ENCODE peak calls at places on chromosomes 12 and 14, in nine cellular contexts. D, B, R, U, S, M, Y, Z and F are unnamed samples.

GRCh38 chr12:93802293-93802692 is 125.1 kb downstream of the CRADD start:
- DNase-seq in D (no peak), B (no peak), R (no peak), U (no peak), S (no peak), M (no peak), Y (no peak), Z (no peak), F (no peak)

GRCh38 chr12:46209914-46210834 is 58.7 kb downstream of the SLC38A1 start:
- DNase-seq in D (peak), B (no peak), R (peak), U (peak), S (peak), M (no peak), Y (peak), Z (no peak), F (no peak)

GRCh38 chr12:27013606-27014084 is 539 bp downstream of the TM7SF3 start:
- DNase-seq in D (no peak), B (no peak), R (peak), U (no peak), S (no peak), M (no peak), Y (no peak), Z (no peak), F (no peak)

GRCh38 chr12:95790912-95791849 is 617 bp upstream of the NTN4 start:
- DNase-seq in D (peak), B (peak), R (peak), U (peak), S (peak), M (peak), Y (peak), Z (peak), F (peak)

GRCh38 chr12:113461666-113462065 is 10.0 kb downstream of the LHX5 start:
- DNase-seq in D (no peak), B (no peak), R (peak), U (no peak), S (no peak), M (no peak), Y (no peak), Z (no peak), F (no peak)

GRCh38 chr12:42445891-42446290 is 119.9 kb downstream of the PPHLN1 start:
- DNase-seq in D (no peak), B (no peak), R (no peak), U (no peak), S (no peak), M (no peak), Y (no peak), Z (no peak), F (no peak)

GRCh38 chr12:54596526-54596946 is 8.1 kb upstream of the PPP1R1A start:
- DNase-seq in D (peak), B (peak), R (peak), U (peak), S (peak), M (peak), Y (no peak), Z (peak), F (peak)

GRCh38 chr12:96677363-96677762 is 188.0 kb downstream of the CFAP54 start:
- DNase-seq in D (no peak), B (no peak), R (no peak), U (no peak), S (no peak), M (no peak), Y (no peak), Z (no peak), F (no peak)

GRCh38 chr12:27226319-27226984 is 17.6 kb upstream of the STK38L start:
- DNase-seq in D (peak), B (no peak), R (no peak), U (peak), S (no peak), M (no peak), Y (no peak), Z (no peak), F (no peak)

GRCh38 chr12:27595231-27595642 is 71.2 kb downstream of the PPFIBP1 start:
- DNase-seq in D (no peak), B (peak), R (no peak), U (peak), S (no peak), M (no peak), Y (no peak), Z (peak), F (peak)

GRCh38 chr14:101057394-101057793 is 153.9 kb upstream of the RTL1 start:
- DNase-seq in D (no peak), B (no peak), R (no peak), U (no peak), S (no peak), M (no peak), Y (no peak), Z (no peak), F (no peak)

GRCh38 chr12:96047621-96048211 is 12.3 kb upstream of the LTA4H start:
- DNase-seq in D (peak), B (no peak), R (no peak), U (no peak), S (no peak), M (no peak), Y (no peak), Z (no peak), F (no peak)

GRCh38 chr14:24032727-24033418 is 18.9 kb upstream of the CARMIL3 start:
- DNase-seq in D (no peak), B (peak), R (no peak), U (no peak), S (no peak), M (no peak), Y (no peak), Z (no peak), F (no peak)

GRCh38 chr14:29558516-29558915 is 369.1 kb downstream of the PRKD1 start:
- DNase-seq in D (no peak), B (no peak), R (no peak), U (no peak), S (no peak), M (no peak), Y (no peak), Z (no peak), F (no peak)

GRCh38 chr12:67546718-67547117 is 101.8 kb upstream of the DYRK2 start:
- DNase-seq in D (no peak), B (no peak), R (no peak), U (no peak), S (no peak), M (no peak), Y (no peak), Z (no peak), F (no peak)

GRCh38 chr12:108561852-108562347 is 496 bp upstream of the ISCU start:
- DNase-seq in D (no peak), B (no peak), R (no peak), U (no peak), S (no peak), M (no peak), Y (no peak), Z (no peak), F (no peak)

GRCh38 chr14:90695997-90696681 is 120.1 kb downstream of the TTC7B start:
- DNase-seq in D (no peak), B (no peak), R (no peak), U (no peak), S (no peak), M (no peak), Y (no peak), Z (no peak), F (no peak)

GRCh38 chr14:74663884-74664283 is 49.0 kb downstream of the AREL1 start:
- DNase-seq in D (no peak), B (no peak), R (no peak), U (peak), S (peak), M (no peak), Y (no peak), Z (peak), F (peak)

GRCh38 chr14:34098045-34098984 is 147.4 kb upstream of the EGLN3 start:
- DNase-seq in D (peak), B (peak), R (peak), U (peak), S (peak), M (peak), Y (no peak), Z (no peak), F (no peak)

GRCh38 chr12:39077226-39077625 is 171.8 kb upstream of the CPNE8 start:
- DNase-seq in D (no peak), B (no peak), R (no peak), U (no peak), S (no peak), M (no peak), Y (no peak), Z (no peak), F (no peak)

GRCh38 chr14:69043007-69043444 is 63.9 kb upstream of the ACTN1 start:
- DNase-seq in D (peak), B (peak), R (no peak), U (no peak), S (peak), M (no peak), Y (peak), Z (peak), F (no peak)

GRCh38 chr14:101072945-101073597 is 169.5 kb upstream of the RTL1 start:
- DNase-seq in D (peak), B (peak), R (peak), U (no peak), S (peak), M (peak), Y (peak), Z (no peak), F (peak)

GRCh38 chr12:57522019-57522886 is at the start of gene MBD6:
- DNase-seq in D (peak), B (peak), R (peak), U (peak), S (peak), M (peak), Y (peak), Z (peak), F (peak)

GRCh38 chr14:103312006-103312635 is 21.9 kb upstream of the EIF5 start:
- DNase-seq in D (no peak), B (no peak), R (no peak), U (no peak), S (no peak), M (no peak), Y (no peak), Z (peak), F (no peak)

GRCh38 chr14:101497910-101498860 is 63.1 kb upstream of the DIO3 start:
- DNase-seq in D (no peak), B (no peak), R (no peak), U (no peak), S (no peak), M (peak), Y (no peak), Z (peak), F (no peak)

GRCh38 chr12:113589437-113589836 is 117.8 kb upstream of the LHX5 start:
- DNase-seq in D (no peak), B (no peak), R (no peak), U (no peak), S (no peak), M (no peak), Y (no peak), Z (no peak), F (no peak)

GRCh38 chr12:68791897-68792481 is 16.0 kb upstream of the MDM2 start:
- DNase-seq in D (no peak), B (peak), R (no peak), U (no peak), S (no peak), M (no peak), Y (no peak), Z (no peak), F (no peak)

GRCh38 chr12:68793975-68794652 is 13.9 kb upstream of the MDM2 start:
- DNase-seq in D (no peak), B (peak), R (no peak), U (no peak), S (no peak), M (no peak), Y (no peak), Z (no peak), F (no peak)

GRCh38 chr12:68794653-68795253 is 13.2 kb upstream of the MDM2 start:
- DNase-seq in D (no peak), B (no peak), R (no peak), U (no peak), S (no peak), M (no peak), Y (no peak), Z (no peak), F (no peak)

GRCh38 chr12:68793436-68793835 is 14.5 kb upstream of the MDM2 start:
- DNase-seq in D (no peak), B (no peak), R (no peak), U (no peak), S (no peak), M (no peak), Y (no peak), Z (no peak), F (no peak)

DNA sequence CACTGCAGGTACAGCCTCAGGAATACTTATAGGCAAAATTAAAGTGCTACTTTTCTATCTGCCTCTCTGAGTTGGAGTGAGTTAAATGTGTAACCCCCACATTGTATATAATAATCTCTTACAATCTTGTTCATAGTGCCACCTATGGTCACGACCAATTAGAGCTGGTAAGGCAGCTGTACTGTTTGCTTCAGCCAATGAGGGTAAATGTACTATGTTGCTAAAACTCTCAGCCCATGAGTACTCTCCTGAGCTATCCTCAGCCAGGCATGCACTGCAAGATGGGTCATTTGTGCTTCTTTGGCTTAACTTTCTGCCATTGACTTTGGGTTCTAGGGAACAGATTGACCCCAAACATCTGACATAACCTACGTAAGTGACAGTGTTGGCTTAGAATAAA is 15.0 kb upstream of the MDM2 start:
- DNase-seq in D (no peak), B (peak), R (no peak), U (no peak), S (no peak), M (no peak), Y (no peak), Z (no peak), F (no peak)
- TF ChIP-seq CTCF in D (no peak), B (no peak), R (no peak), U (no peak), S (no peak), M (no peak), Y (no peak), Z (no peak), F (no peak)

DNA sequence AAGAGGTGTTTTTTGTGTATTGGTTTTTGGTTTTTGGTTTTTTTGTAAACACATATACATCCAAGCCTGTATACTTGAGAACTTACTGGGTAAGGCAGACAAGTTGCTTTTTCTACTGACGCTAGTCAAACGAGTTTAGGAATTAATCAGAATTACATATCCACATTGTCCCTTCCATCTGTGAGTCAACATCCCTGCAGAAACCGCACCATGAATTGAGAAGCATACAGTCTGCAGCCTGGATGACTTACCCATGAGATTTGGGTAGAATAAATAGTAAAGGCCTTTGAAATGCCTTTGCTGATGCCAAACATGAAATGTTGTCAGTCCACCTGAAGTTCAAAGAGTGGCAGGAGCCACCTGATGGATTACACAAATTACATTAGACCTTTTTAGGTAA is 21.4 kb upstream of the C12orf42 start:
- DNase-seq in D (no peak), B (no peak), R (no peak), U (no peak), S (no peak), M (no peak), Y (no peak), Z (no peak), F (no peak)
- TF ChIP-seq CTCF in D (no peak), B (no peak), R (no peak), U (no peak), S (no peak), M (no peak), Y (no peak), Z (no peak), F (no peak)

DNA sequence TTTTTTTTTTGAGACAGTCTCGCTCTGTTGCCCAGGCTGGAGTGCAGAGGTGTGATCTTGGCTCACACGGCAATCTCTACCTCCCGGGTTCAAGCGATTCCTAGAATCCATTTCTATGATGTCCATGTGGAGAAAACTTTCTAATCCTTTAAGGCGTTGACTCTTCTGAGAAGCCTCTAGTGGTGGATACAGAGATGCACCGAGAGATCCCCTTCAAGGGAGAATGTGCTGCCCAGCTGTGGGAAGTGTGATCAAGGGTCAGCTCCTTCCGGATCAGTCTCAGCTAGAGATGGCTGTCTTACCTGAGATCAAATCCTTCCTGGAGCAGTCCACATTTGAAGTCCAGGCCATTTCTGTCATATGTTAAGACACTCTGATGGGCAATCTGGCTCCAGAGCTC is 92.7 kb upstream of the HECTD1 start:
- DNase-seq in D (no peak), B (no peak), R (no peak), U (no peak), S (no peak), M (no peak), Y (no peak), Z (no peak), F (no peak)
- TF ChIP-seq CTCF in D (no peak), B (no peak), R (peak), U (no peak), S (no peak), M (no peak), Y (no peak), Z (no peak), F (no peak)

DNA sequence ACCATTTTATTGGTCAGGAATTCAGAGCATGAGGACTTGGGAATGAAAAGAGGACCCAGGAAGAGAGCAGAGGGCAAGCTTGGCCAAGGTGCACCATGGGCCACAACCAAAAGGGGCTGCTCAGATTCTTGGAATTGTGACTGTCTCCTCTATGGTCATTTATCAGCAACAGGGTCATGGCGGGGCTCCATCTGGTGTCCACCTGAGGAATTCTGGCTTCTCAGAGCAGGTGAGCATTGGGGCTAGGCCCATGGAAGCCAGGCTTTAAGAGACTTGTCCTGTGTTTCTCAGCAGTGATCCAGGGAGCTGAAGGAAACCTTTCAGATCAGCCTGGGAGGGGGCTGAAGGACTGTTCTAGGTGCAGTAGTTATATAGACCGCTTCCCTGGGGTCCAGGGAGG is 2.6 kb upstream of the RIN3 start:
- DNase-seq in D (peak), B (no peak), R (no peak), U (no peak), S (no peak), M (no peak), Y (no peak), Z (no peak), F (no peak)
- TF ChIP-seq CTCF in D (peak), B (no peak), R (no peak), U (no peak), S (no peak), M (no peak), Y (no peak), Z (no peak), F (peak)

GRCh38 chr12:8014836-8015235 is 17.7 kb upstream of the FOXJ2 start:
- DNase-seq in D (no peak), B (no peak), R (no peak), U (no peak), S (no peak), M (no peak), Y (no peak), Z (no peak), F (no peak)

GRCh38 chr12:8018666-8019581 is 13.6 kb upstream of the FOXJ2 start:
- DNase-seq in D (peak), B (no peak), R (peak), U (no peak), S (peak), M (no peak), Y (no peak), Z (no peak), F (no peak)
- TF ChIP-seq CTCF in D (no peak), B (no peak), R (no peak), U (no peak), S (no peak), M (no peak), Y (no peak), Z (no peak), F (no peak)

GRCh38 chr12:19220861-19221466 is 91.4 kb downstream of the PLEKHA5 start:
- DNase-seq in D (no peak), B (no peak), R (no peak), U (no peak), S (no peak), M (no peak), Y (no peak), Z (no peak), F (no peak)

GRCh38 chr12:19223695-19224094 is 94.2 kb downstream of the PLEKHA5 start:
- DNase-seq in D (no peak), B (no peak), R (no peak), U (no peak), S (no peak), M (no peak), Y (no peak), Z (no peak), F (no peak)

GRCh38 chr12:19222566-19222965 is 93.0 kb downstream of the PLEKHA5 start:
- DNase-seq in D (no peak), B (no peak), R (no peak), U (no peak), S (no peak), M (no peak), Y (no peak), Z (no peak), F (no peak)

GRCh38 chr12:19224746-19225145 is 95.2 kb downstream of the PLEKHA5 start:
- DNase-seq in D (no peak), B (no peak), R (no peak), U (no peak), S (no peak), M (no peak), Y (no peak), Z (no peak), F (no peak)

DNA sequence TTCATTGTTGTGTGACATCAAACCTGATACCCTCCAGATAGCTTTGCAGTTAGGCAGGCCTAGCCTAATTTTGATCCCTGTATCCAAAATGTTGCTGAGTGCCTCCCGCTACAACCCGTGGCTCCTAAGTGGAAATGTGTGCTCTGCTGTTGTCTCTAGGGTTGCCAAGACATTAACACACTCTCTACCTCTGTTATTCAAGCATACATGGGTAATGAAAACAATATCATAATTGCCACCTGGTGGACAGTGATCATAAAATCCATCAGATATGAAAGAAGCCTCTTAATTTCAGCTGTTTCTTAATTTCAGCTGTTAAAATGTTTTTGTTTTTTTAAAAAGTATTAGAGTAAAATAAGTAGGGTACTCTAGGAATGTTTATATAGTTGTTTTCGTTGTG is 93.5 kb downstream of the PLEKHA5 start:
- DNase-seq in D (no peak), B (no peak), R (no peak), U (no peak), S (no peak), M (no peak), Y (no peak), Z (no peak), F (no peak)
- TF ChIP-seq CTCF in D (peak), B (peak), R (peak), U (no peak), S (no peak), M (peak), Y (no peak), Z (no peak), F (peak)

DNA sequence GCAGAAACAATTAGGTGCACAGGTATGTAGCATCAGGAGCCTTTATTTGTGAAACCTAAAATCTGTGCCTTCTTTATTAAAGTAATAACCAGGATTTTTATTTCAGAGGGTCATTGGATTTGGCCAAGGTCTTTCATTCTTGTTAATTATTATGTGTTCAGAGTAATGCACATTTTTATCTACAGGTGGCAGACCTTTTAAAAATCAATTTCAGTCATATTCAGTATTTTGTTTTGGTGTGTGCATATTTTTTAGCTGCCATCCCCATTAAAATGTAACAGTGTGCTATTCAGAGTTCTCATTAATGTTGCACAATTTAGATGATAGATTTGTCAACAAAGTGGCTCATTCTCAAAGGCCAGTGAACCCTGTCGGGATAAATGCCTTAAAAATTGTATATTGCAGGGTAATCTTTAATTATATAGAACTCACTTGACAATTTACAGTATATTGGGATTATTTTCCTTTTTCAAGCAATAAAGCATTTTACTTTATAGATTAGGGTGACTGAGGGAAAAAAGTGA is 319.3 kb upstream of the SOX5 start:
- DNase-seq in D (no peak), B (no peak), R (no peak), U (no peak), S (no peak), M (no peak), Y (no peak), Z (no peak), F (no peak)
- TF ChIP-seq CTCF in D (no peak), B (no peak), R (no peak), U (no peak), S (no peak), M (peak), Y (no peak), Z (no peak), F (peak)